ENCODE peak calls at places on chromosomes 7 and 10, in ten cellular contexts. W is RWPE2; M is AG09309; P is brain microvascular endothelial cell; Z is SK-N-SH; C is fibroblast of mammary gland; L is CD8-positive, alpha-beta T cell; H is A549; G is endodermal cell; N is tibial artery. I is an unnamed sample.
A peak's percentile ranks its signal among the peaks of the same experiment; 100 is the strongest.

GRCh38 chr7:107372298-107372697 is 97.6 kb upstream of the GPR22 start:
- DNase-seq in W (no peak), M (no peak), P (peak; percentile 42), Z (no peak), C (peak; percentile 57), L (no peak), H (no peak), G (no peak), N (no peak), I (peak; percentile 46)

GRCh38 chr10:69065406-69066361 is 22.2 kb upstream of the SRGN start:
- DNase-seq in W (no peak), M (no peak), P (peak; percentile 86), Z (no peak), C (peak; percentile 94), L (no peak), H (no peak), G (no peak), N (peak; percentile 79), I (no peak)

GRCh38 chr7:97285348-97285747 is 167.8 kb downstream of the SDHAF3 start:
- DNase-seq in W (no peak), M (no peak), P (no peak), Z (no peak), C (no peak), L (no peak), H (no peak), G (no peak), N (no peak), I (no peak)

GRCh38 chr10:114404171-114405010 is at the start of gene AFAP1L2:
- DNase-seq in W (no peak), M (no peak), P (no peak), Z (peak; percentile 84), C (no peak), L (no peak), H (peak; percentile 65), G (peak; percentile 82), N (no peak), I (no peak)

GRCh38 chr10:91198781-91199180 is 21.7 kb upstream of the PCGF5 start:
- DNase-seq in W (no peak), M (peak; percentile 66), P (peak; percentile 68), Z (no peak), C (peak; percentile 91), L (no peak), H (no peak), G (no peak), N (no peak), I (no peak)

GRCh38 chr10:47165168-47165710 is 134.8 kb upstream of the GDF10 start:
- DNase-seq in W (no peak), M (no peak), P (no peak), Z (no peak), C (no peak), L (no peak), H (no peak), G (no peak), N (no peak), I (no peak)

GRCh38 chr7:101381549-101381948 is 18.9 kb downstream of the COL26A1 start:
- DNase-seq in W (no peak), M (no peak), P (no peak), Z (no peak), C (no peak), L (no peak), H (no peak), G (no peak), N (no peak), I (no peak)

GRCh38 chr10:51313259-51313658 is 239.0 kb downstream of the PRKG1 start:
- DNase-seq in W (no peak), M (no peak), P (no peak), Z (no peak), C (no peak), L (no peak), H (no peak), G (no peak), N (no peak), I (no peak)

GRCh38 chr7:44195901-44196300 is 4.9 kb upstream of the YKT6 start:
- DNase-seq in W (peak; percentile 7), M (no peak), P (no peak), Z (no peak), C (peak; percentile 33), L (no peak), H (no peak), G (no peak), N (no peak), I (no peak)

GRCh38 chr7:21256310-21256877 is 171.5 kb upstream of the SP4 start:
- DNase-seq in W (no peak), M (no peak), P (peak; percentile 45), Z (peak; percentile 9), C (peak; percentile 53), L (no peak), H (peak; percentile 6), G (no peak), N (no peak), I (no peak)

GRCh38 chr7:79495544-79496272 is 42.2 kb upstream of the MAGI2 start:
- DNase-seq in W (no peak), M (no peak), P (peak; percentile 74), Z (no peak), C (peak; percentile 72), L (no peak), H (no peak), G (no peak), N (no peak), I (peak; percentile 42)

GRCh38 chr10:118481871-118482270 is 113.6 kb downstream of the PRLHR start:
- DNase-seq in W (no peak), M (no peak), P (no peak), Z (no peak), C (peak; percentile 54), L (no peak), H (no peak), G (no peak), N (no peak), I (no peak)

GRCh38 chr10:47421057-47421952 is 37.2 kb upstream of the ZNF488 start:
- DNase-seq in W (peak; percentile 50), M (peak; percentile 42), P (peak; percentile 96), Z (no peak), C (peak; percentile 57), L (no peak), H (no peak), G (no peak), N (peak; percentile 59), I (no peak)

GRCh38 chr10:116676633-116677032 is 55.9 kb downstream of the PNLIPRP2 start:
- DNase-seq in W (no peak), M (no peak), P (no peak), Z (no peak), C (no peak), L (no peak), H (no peak), G (no peak), N (no peak), I (no peak)

DNA sequence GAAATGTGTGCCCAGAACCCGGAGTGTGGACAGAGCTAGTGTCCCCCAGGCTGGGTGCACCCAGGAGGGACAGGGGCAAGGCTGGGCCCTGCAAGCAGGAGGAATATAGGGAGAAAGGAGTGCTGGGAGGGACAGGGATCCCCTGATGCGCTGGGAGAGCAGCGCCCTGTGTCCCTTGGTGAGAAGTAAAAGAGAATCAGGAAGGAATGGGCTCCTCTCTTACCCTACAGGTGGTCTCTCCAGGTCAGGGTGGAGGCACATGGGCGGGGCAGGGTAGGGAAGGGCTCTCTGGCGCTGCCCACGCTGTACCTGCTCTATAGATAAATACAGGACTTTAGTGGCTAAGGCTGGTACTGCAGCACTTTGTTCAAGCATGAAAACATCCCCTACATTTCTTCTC is 753.8 kb downstream of the GRID1 start:
- DNase-seq in W (no peak), M (no peak), P (no peak), Z (no peak), C (no peak), L (no peak), H (no peak), G (peak; percentile 74), N (peak; percentile 50), I (no peak)
- TF ChIP-seq CTCF in W (peak; percentile 14), M (no peak), P (no peak), Z (no peak), C (no peak), L (peak; percentile 15), H (no peak), G (peak; percentile 68), N (no peak), I (no peak)

GRCh38 chr7:133253522-133253882 is 624 bp downstream of the EXOC4 start:
- DNase-seq in W (no peak), M (no peak), P (no peak), Z (no peak), C (peak; percentile 17), L (peak; percentile 20), H (no peak), G (no peak), N (no peak), I (no peak)
- H3K4me3 ChIP-seq in W (peak overlapping the region; percentile 76), M (peak overlapping the region; percentile 81), P (peak overlapping the region; percentile 90), Z (peak overlapping the region; percentile 78), C (peak overlapping the region; percentile 91), L (peak overlapping the region; percentile 88), H (peak overlapping the region; percentile 79), G (peak overlapping the region; percentile 94), N (peak overlapping the region; percentile 87), I (peak overlapping the region; percentile 88)

DNA sequence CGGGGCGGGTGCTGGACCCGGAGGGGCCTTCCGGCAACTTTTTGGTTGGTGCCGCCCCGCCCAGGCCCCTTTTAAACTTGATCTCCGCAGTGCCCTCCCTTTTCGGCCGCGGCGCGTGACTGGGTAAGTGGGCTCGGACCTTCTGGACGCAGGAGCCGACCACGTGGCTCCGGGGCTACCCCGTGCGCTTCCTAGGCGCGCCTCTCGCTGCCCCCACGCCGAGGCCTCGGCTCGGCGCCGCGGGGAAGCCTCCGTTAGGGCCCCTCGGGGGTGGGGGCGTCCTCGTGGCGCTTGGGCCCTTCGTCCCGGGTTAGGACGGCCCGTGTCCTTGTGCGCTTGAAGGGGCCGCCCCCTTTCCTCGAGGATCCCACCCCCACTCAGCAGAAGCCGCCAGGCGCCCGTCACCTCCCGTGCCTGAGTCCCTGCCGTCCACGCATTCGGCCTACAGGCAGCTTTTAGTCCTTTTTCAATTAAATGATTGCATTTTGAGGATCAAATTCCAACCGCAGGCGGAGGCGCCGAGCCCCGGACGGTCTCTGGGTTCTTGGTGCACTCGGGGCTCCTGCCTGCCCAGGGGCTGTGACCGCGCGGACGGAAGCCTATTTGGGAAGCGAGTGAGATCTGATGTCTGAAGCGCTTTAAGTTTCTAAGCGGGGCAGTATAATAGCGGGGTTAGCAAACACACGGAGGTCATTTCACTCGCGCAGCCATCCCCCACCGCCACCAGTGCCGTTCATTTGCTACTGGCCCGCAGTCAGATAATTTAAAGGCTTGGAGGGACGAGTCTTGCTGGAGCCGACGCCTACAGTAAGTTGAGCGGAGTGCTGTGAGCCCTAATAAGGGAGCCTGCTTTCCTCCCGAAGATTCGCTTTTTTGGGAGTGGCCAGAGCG is 31.8 kb upstream of the TOMM7 start:
- DNase-seq in W (peak; percentile 83), M (peak; percentile 57), P (peak; percentile 63), Z (peak; percentile 29), C (peak; percentile 88), L (peak; percentile 76), H (peak; percentile 85), G (peak; percentile 95), N (peak; percentile 96), I (no peak)
- TF ChIP-seq CTCF in W (peak; percentile 58), M (no peak), P (no peak), Z (peak; percentile 13), C (no peak), L (peak; percentile 65), H (no peak), G (peak; percentile 96), N (no peak), I (no peak)

DNA sequence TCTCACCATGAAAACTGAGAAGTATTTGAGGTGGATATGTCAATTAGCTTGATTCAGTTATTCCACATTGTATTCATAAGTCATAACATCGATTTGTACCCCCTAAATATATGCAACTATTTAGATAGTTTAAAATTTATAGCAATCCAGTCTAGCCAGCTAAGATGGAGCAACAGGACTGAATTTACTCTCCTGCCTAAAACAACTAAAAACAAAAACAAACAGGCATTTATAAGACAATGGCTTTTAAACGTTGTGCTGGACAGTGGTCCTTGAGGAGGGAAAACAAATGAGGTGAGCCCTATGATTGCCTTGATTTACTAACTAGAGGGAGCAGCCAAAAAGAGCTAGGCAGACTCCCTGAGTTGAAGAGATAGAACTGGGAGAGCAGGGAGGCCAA is 814 bp upstream of the GPAM start:
- DNase-seq in W (no peak), M (no peak), P (no peak), Z (no peak), C (no peak), L (no peak), H (no peak), G (no peak), N (no peak), I (no peak)
- H3K4me3 ChIP-seq in W (peak overlapping the region; percentile 66), M (no peak overlapping the region), P (peak overlapping the region; percentile 97), Z (peak overlapping the region; percentile 98), C (peak overlapping the region; percentile 79), L (peak overlapping the region; percentile 65), H (peak overlapping the region; percentile 93), G (peak overlapping the region; percentile 99), N (peak overlapping the region; percentile 89), I (peak overlapping the region; percentile 96)